ENCODE peak calls at places on chromosomes 2 and 18, in five cellular contexts. V is PC-3, Y is GM06990, F is Panc1, B is heart left ventricle. U is an unnamed sample.

GRCh38 chr18:77208969-77209368 is 40.7 kb upstream of the GALR1 start:
- DNase-seq in V (peak; percentile 75), Y (no peak), F (no peak), B (peak; percentile 55), U (no peak)

GRCh38 chr2:31333527-31334183 is 80.9 kb downstream of the XDH start:
- DNase-seq in V (peak; percentile 94), Y (no peak), F (peak; percentile 66), B (peak; percentile 70), U (peak; percentile 54)

GRCh38 chr2:188181035-188181434 is 110.6 kb upstream of the GULP1 start:
- DNase-seq in V (no peak), Y (no peak), F (no peak), B (no peak), U (no peak)

GRCh38 chr2:181810823-181811695 is 80.5 kb upstream of the ITPRID2 start:
- DNase-seq in V (peak; percentile 97), Y (no peak), F (peak; percentile 71), B (peak; percentile 36), U (peak; percentile 84)

GRCh38 chr2:173249661-173250641 is 104.7 kb upstream of the CDCA7 start:
- DNase-seq in V (no peak), Y (no peak), F (no peak), B (no peak), U (no peak)

GRCh38 chr2:73939419-73939818 is 12.7 kb downstream of the DGUOK start:
- DNase-seq in V (peak; percentile 21), Y (no peak), F (no peak), B (peak; percentile 16), U (no peak)

GRCh38 chr2:112876257-112876970 is 34.6 kb upstream of the IL37 start:
- DNase-seq in V (no peak), Y (no peak), F (no peak), B (no peak), U (no peak)

GRCh38 chr2:219475697-219476604 is 22.7 kb upstream of the GMPPA start:
- DNase-seq in V (peak; percentile 76), Y (peak; percentile 41), F (no peak), B (peak; percentile 67), U (no peak)

GRCh38 chr18:45856526-45856925 is 31.1 kb downstream of the SIGLEC15 start:
- DNase-seq in V (no peak), Y (no peak), F (no peak), B (no peak), U (no peak)

GRCh38 chr2:111221701-111222100 is 101.0 kb downstream of the BCL2L11 start:
- DNase-seq in V (no peak), Y (no peak), F (no peak), B (no peak), U (no peak)

GRCh38 chr2:12982149-12982584 is 265.4 kb downstream of the TRIB2 start:
- DNase-seq in V (no peak), Y (no peak), F (no peak), B (no peak), U (no peak)

GRCh38 chr2:45653125-45653524 is 1.6 kb downstream of the PRKCE start:
- DNase-seq in V (no peak), Y (no peak), F (no peak), B (no peak), U (no peak)

GRCh38 chr2:47561371-47561770 is 158.4 kb downstream of the MSH2 start:
- DNase-seq in V (no peak), Y (no peak), F (no peak), B (no peak), U (no peak)

GRCh38 chr2:240627736-240628506 is 2.6 kb downstream of the GPR35 start:
- DNase-seq in V (no peak), Y (no peak), F (no peak), B (no peak), U (no peak)

GRCh38 chr2:233025706-233026105 is 6.8 kb upstream of the NEU2 start:
- DNase-seq in V (no peak), Y (no peak), F (no peak), B (no peak), U (no peak)

GRCh38 chr2:183149489-183149888 is 25.2 kb downstream of the NUP35 start:
- DNase-seq in V (no peak), Y (no peak), F (no peak), B (no peak), U (no peak)

GRCh38 chr2:25981596-25982272 is 563 bp downstream of the KIF3C start:
- DNase-seq in V (no peak), Y (no peak), F (no peak), B (no peak), U (no peak)

GRCh38 chr2:43387092-43388062 is 161.0 kb upstream of the ZFP36L2 start:
- DNase-seq in V (peak; percentile 33), Y (peak; percentile 83), F (no peak), B (no peak), U (peak; percentile 73)

GRCh38 chr18:32175265-32175664 is 14.6 kb upstream of the MEP1B start:
- DNase-seq in V (no peak), Y (no peak), F (no peak), B (peak; percentile 80), U (no peak)

GRCh38 chr2:233542507-233542906 is 24.1 kb downstream of the USP40 start:
- DNase-seq in V (no peak), Y (no peak), F (no peak), B (no peak), U (no peak)

GRCh38 chr18:59546164-59546563 is 151.1 kb downstream of the CCBE1 start:
- DNase-seq in V (no peak), Y (no peak), F (no peak), B (no peak), U (no peak)

GRCh38 chr18:63763831-63764600 is 11.2 kb upstream of the SERPINB7 start:
- DNase-seq in V (peak; percentile 38), Y (no peak), F (no peak), B (no peak), U (no peak)

GRCh38 chr18:57657566-57657965 is 35.9 kb upstream of the NARS1 start:
- DNase-seq in V (no peak), Y (no peak), F (no peak), B (no peak), U (no peak)

GRCh38 chr2:37637985-37638384 is 33.5 kb downstream of the CDC42EP3 start:
- DNase-seq in V (no peak), Y (no peak), F (no peak), B (no peak), U (no peak)

GRCh38 chr18:6022840-6023239 is 127.5 kb upstream of the TMEM200C start:
- DNase-seq in V (no peak), Y (no peak), F (no peak), B (no peak), U (no peak)

GRCh38 chr18:22485808-22486244 is 68.1 kb upstream of the CTAGE1 start:
- DNase-seq in V (peak; percentile 65), Y (no peak), F (no peak), B (no peak), U (peak; percentile 92)

GRCh38 chr2:183244300-183244849 is 120.1 kb downstream of the NUP35 start:
- DNase-seq in V (no peak), Y (no peak), F (no peak), B (no peak), U (peak; percentile 88)

GRCh38 chr18:10232062-10232461 is 222.4 kb upstream of the APCDD1 start:
- DNase-seq in V (no peak), Y (no peak), F (no peak), B (no peak), U (no peak)

GRCh38 chr2:134119117-134119671 is 134.7 kb upstream of the MGAT5 start:
- DNase-seq in V (no peak), Y (no peak), F (no peak), B (no peak), U (no peak)

GRCh38 chr2:134118279-134119116 is 135.4 kb upstream of the MGAT5 start:
- DNase-seq in V (peak; percentile 94), Y (peak; percentile 80), F (peak; percentile 69), B (peak; percentile 86), U (peak; percentile 62)

GRCh38 chr2:134120160-134120717 is 133.6 kb upstream of the MGAT5 start:
- DNase-seq in V (no peak), Y (no peak), F (no peak), B (no peak), U (no peak)

GRCh38 chr2:134120718-134121630 is 132.9 kb upstream of the MGAT5 start:
- DNase-seq in V (peak; percentile 52), Y (peak; percentile 73), F (no peak), B (peak; percentile 77), U (no peak)

GRCh38 chr2:134119672-134120159 is 134.2 kb upstream of the MGAT5 start:
- DNase-seq in V (peak; percentile 93), Y (peak; percentile 91), F (peak; percentile 45), B (peak; percentile 91), U (peak; percentile 87)
- TF ChIP-seq CTCF in V (no peak), Y (no peak), F (no peak), B (no peak), U (no peak)

GRCh38 chr2:149038442-149039212 is at the start of gene LYPD6B:
- DNase-seq in V (peak; percentile 63), Y (peak; percentile 56), F (no peak), B (no peak), U (no peak)
- H3K4me3 ChIP-seq in V (peak within 1 kb of the TSS; percentile 70), Y (peak within 1 kb of the TSS; percentile 67), F (peak within 1 kb of the TSS; percentile 29), B (peak within 1 kb of the TSS; percentile 20), U (peak within 1 kb of the TSS; percentile 35)

DNA sequence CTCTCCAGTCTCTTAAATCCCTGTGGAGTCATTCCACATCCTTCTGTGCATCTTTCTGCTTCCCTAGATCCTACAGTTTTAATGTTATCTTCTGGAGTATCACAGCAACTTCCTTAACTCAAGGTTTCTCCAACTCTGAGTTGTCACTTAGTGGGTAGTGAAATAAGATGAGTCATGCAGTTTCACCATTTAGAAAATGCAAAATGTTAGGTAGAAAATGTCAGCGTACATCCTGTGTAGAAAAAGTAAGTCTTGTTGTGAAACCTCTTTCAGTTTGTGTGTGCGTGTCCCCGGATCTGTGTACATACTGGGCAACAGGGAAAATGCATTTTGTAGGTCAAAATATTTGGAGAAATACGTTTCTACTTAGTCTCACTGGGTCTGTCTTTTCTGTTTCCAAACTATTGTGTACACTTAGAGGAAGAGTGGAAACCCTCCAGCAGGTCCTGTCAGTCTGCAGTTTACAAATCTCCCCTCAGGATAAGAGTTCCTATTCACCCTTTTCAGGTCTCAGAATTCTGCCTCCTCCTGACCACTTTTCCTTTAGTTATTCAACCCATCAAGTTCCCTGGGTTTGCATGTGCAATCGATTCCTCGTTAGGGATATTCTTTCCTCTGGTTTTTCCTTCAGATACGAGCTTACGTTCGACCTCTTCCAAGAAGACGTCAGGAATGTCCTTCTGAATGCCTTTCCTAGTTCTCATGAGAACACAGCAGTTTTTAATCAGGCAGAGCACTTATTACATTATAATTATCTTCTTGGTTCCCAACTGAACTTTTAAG is 154.8 kb downstream of the TGIF1 start:
- DNase-seq in V (peak; percentile 94), Y (no peak), F (peak; percentile 81), B (no peak), U (no peak)
- TF ChIP-seq CTCF in V (no peak), Y (no peak), F (no peak), B (no peak), U (no peak)

GRCh38 chr2:198053776-198054175 is 249.4 kb downstream of the PLCL1 start:
- DNase-seq in V (no peak), Y (no peak), F (no peak), B (no peak), U (no peak)
- H3K4me3 ChIP-seq in V (no peak overlapping the region), Y (no peak overlapping the region), F (no peak overlapping the region), B (no peak overlapping the region), U (no peak overlapping the region)

U was measured in LNCaP clone FGC.